ENCODE peak calls at places on chromosomes 2 and 18, in four cellular contexts. One of them, this sample, is unnamed.
A peak's percentile ranks its signal among the peaks of the same experiment; 100 is the strongest.

GRCh38 chr2:152542995-152543481 is 174.2 kb downstream of the PRPF40A start:
- DNase-seq in NCI-H2029: no peak
- DNase-seq in left cardiac atrium: no peak
- DNase-seq in T-helper 9 cell: no peak
- DNase-seq in this sample: no peak

GRCh38 chr2:156445311-156446218 is 9.4 kb downstream of the GPD2 start:
- DNase-seq in T-helper 9 cell: no peak
- DNase-seq in NCI-H2029: no peak
- DNase-seq in left cardiac atrium: no peak
- DNase-seq in this sample: no peak

GRCh38 chr2:46050027-46050426 is 247.2 kb upstream of the EPAS1 start:
- DNase-seq in left cardiac atrium: no peak
- DNase-seq in NCI-H2029: no peak
- DNase-seq in T-helper 9 cell: no peak
- DNase-seq in this sample: no peak

GRCh38 chr2:233053928-233054774 is 6.0 kb upstream of the INPP5D start:
- DNase-seq in NCI-H2029: no peak
- DNase-seq in left cardiac atrium: peak; percentile 70
- DNase-seq in T-helper 9 cell: peak; percentile 74
- DNase-seq in this sample: peak; percentile 55

GRCh38 chr2:37471994-37472393 is 127.6 kb downstream of the QPCT start:
- DNase-seq in T-helper 9 cell: no peak
- DNase-seq in NCI-H2029: no peak
- DNase-seq in left cardiac atrium: no peak
- DNase-seq in this sample: no peak

GRCh38 chr2:42328148-42328833 is 32.7 kb downstream of the COX7A2L start:
- DNase-seq in T-helper 9 cell: no peak
- DNase-seq in left cardiac atrium: no peak
- DNase-seq in NCI-H2029: no peak
- DNase-seq in this sample: peak; percentile 52

GRCh38 chr18:5424903-5425302 is 118.9 kb downstream of the EPB41L3 start:
- DNase-seq in left cardiac atrium: no peak
- DNase-seq in NCI-H2029: peak; percentile 9
- DNase-seq in T-helper 9 cell: no peak
- DNase-seq in this sample: no peak

GRCh38 chr2:71923887-71924533 is 223.7 kb downstream of the CYP26B1 start:
- DNase-seq in NCI-H2029: no peak
- DNase-seq in left cardiac atrium: peak; percentile 65
- DNase-seq in T-helper 9 cell: peak; percentile 25
- DNase-seq in this sample: peak; percentile 59

GRCh38 chr2:1707771-1708351 is 36.5 kb downstream of the PXDN start:
- DNase-seq in NCI-H2029: peak; percentile 42
- DNase-seq in T-helper 9 cell: no peak
- DNase-seq in left cardiac atrium: peak; percentile 93
- DNase-seq in this sample: no peak

GRCh38 chr2:77512521-77512920 is 9.7 kb downstream of the LRRTM4 start:
- DNase-seq in left cardiac atrium: no peak
- DNase-seq in T-helper 9 cell: no peak
- DNase-seq in NCI-H2029: no peak
- DNase-seq in this sample: no peak

GRCh38 chr2:121095257-121096080 is 189.5 kb downstream of the TFCP2L1 start:
- DNase-seq in NCI-H2029: peak; percentile 69
- DNase-seq in left cardiac atrium: peak; percentile 71
- DNase-seq in T-helper 9 cell: no peak
- DNase-seq in this sample: no peak